ENCODE peak calls at places on chromosomes 12 and 14, in seven cellular contexts. Q, T, O, S, K, A and Z are unnamed samples.

GRCh38 chr14:23696706-23697239 is 60.6 kb downstream of the DHRS2 start:
- DNase-seq in Q (no peak), A (peak), T (no peak), S (no peak), K (no peak), O (no peak), Z (no peak)

GRCh38 chr12:71797506-71797905 is 42.1 kb upstream of the TBC1D15 start:
- DNase-seq in T (no peak), S (peak), Q (no peak), A (no peak), K (no peak), O (no peak), Z (no peak)

GRCh38 chr12:44771485-44771884 is 104.6 kb downstream of the NELL2 start:
- DNase-seq in K (no peak), O (no peak), T (no peak), A (no peak), Q (no peak), S (no peak), Z (no peak)

GRCh38 chr14:86012391-86012790 is 482.4 kb downstream of the FLRT2 start:
- DNase-seq in K (no peak), S (no peak), A (no peak), O (no peak), T (no peak), Q (no peak), Z (no peak)

GRCh38 chr12:76927170-76927784 is 48.5 kb upstream of the CSRP2 start:
- DNase-seq in A (peak), K (peak), Q (no peak), O (peak), T (peak), S (peak), Z (no peak)

GRCh38 chr12:128365831-128366231 is 98.9 kb downstream of the TMEM132C start:
- DNase-seq in K (no peak), A (peak), Q (no peak), T (no peak), O (no peak), S (no peak), Z (no peak)

GRCh38 chr14:21652209-21652808 is 1.3 kb upstream of the OR4E2 start:
- DNase-seq in S (no peak), O (no peak), Q (no peak), A (no peak), T (no peak), K (no peak), Z (no peak)

GRCh38 chr14:96086032-96086431 is 46.9 kb downstream of the C14orf132 start:
- DNase-seq in A (no peak), O (no peak), K (peak), T (no peak), Q (no peak), S (peak), Z (no peak)

GRCh38 chr14:102777711-102778615 is 714 bp downstream of the TRAF3 start:
- DNase-seq in O (no peak), K (no peak), T (no peak), S (peak), A (peak), Q (no peak), Z (no peak)

GRCh38 chr12:71371132-71371531 is 68.5 kb upstream of the LGR5 start:
- DNase-seq in A (no peak), Q (no peak), T (no peak), K (no peak), O (no peak), S (no peak), Z (no peak)

GRCh38 chr14:51079489-51079888 is 15.4 kb downstream of the TRIM9 start:
- DNase-seq in T (no peak), A (no peak), S (no peak), K (no peak), O (no peak), Q (no peak), Z (no peak)

GRCh38 chr12:11762723-11763326 is 113.4 kb downstream of the ETV6 start:
- DNase-seq in S (peak), Q (no peak), K (no peak), T (no peak), A (no peak), O (no peak), Z (no peak)

GRCh38 chr12:71085575-71085974 is 72.2 kb downstream of the TSPAN8 start:
- DNase-seq in A (no peak), O (no peak), T (no peak), K (no peak), Q (no peak), S (no peak), Z (no peak)

GRCh38 chr14:73887116-73887490 is 444 bp downstream of the ZNF410 start:
- DNase-seq in O (no peak), A (no peak), K (no peak), T (no peak), S (no peak), Q (peak), Z (no peak)

GRCh38 chr12:6363330-6364036 is 11.9 kb downstream of the SCNN1A start:
- DNase-seq in T (peak), K (no peak), O (no peak), Q (peak), A (peak), S (peak), Z (no peak)

GRCh38 chr12:57722716-57723629 is 15.6 kb downstream of the AGAP2 start:
- DNase-seq in T (no peak), Q (no peak), S (no peak), K (no peak), A (no peak), O (no peak), Z (peak)

GRCh38 chr12:5780536-5780935 is 164.5 kb downstream of the ANO2 start:
- DNase-seq in T (no peak), A (no peak), O (no peak), S (no peak), Q (no peak), K (no peak), Z (peak)